ENCODE peak calls at places on chromosomes 4 and X, in four cellular contexts. K, B, S and Q are unnamed samples.

GRCh38 chr4:86935499-86935832 is 655 bp downstream of the AFF1 start:
- DNase-seq in K (no peak), B (no peak), S (no peak), Q (no peak)

GRCh38 chrX:151929131-151929530 is 16.4 kb downstream of the MAGEA4 start:
- DNase-seq in K (no peak), B (no peak), S (no peak), Q (no peak)

GRCh38 chr4:69054578-69055200 is 41.6 kb upstream of the UGT2B7 start:
- DNase-seq in K (peak), B (peak), S (peak), Q (no peak)

GRCh38 chr4:103429283-103429682 is 231.1 kb upstream of the CENPE start:
- DNase-seq in K (peak), B (no peak), S (peak), Q (no peak)

GRCh38 chr4:38601244-38601915 is 62.6 kb upstream of the KLF3 start:
- DNase-seq in K (no peak), B (peak), S (peak), Q (no peak)

GRCh38 chrX:79330022-79330421 is 37.1 kb downstream of the ITM2A start:
- DNase-seq in K (no peak), B (no peak), S (no peak), Q (no peak)

GRCh38 chr4:81919238-81919637 is 447.5 kb upstream of the RASGEF1B start:
- DNase-seq in K (peak), B (no peak), S (peak), Q (no peak)

GRCh38 chr4:7160439-7160838 is 31.9 kb upstream of the SORCS2 start:
- DNase-seq in K (no peak), B (no peak), S (no peak), Q (no peak)

GRCh38 chr4:16269742-16270522 is 43.7 kb upstream of the TAPT1 start:
- DNase-seq in K (no peak), B (peak), S (no peak), Q (peak)

GRCh38 chr4:53656421-53656981 is 65.2 kb upstream of the LNX1 start:
- DNase-seq in K (no peak), B (peak), S (no peak), Q (no peak)

DNA sequence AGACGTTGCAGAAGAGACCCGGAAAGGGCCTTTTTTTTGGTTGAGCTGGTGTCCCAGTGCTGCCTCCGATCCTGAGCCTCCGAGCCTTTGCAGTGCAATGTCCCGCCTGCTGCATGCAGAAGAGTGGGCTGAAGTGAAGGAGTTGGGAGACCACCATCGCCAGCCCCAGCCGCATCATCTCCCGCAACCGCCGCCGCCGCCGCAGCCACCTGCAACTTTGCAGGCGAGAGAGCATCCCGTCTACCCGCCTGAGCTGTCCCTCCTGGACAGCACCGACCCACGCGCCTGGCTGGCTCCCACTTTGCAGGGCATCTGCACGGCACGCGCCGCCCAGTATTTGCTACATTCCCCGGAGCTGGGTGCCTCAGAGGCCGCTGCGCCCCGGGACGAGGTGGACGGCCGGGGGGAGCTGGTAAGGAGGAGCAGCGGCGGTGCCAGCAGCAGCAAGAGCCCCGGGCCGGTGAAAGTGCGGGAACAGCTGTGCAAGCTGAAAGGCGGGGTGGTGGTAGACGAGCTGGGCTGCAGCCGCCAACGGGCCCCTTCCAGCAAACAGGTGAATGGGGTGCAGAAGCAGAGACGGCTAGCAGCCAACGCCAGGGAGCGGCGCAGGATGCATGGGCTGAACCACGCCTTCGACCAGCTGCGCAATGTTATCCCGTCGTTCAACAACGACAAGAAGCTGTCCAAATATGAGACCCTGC is 427 bp downstream of the ATOH1 start:
- DNase-seq in K (no peak), B (no peak), S (no peak), Q (no peak)
- TF ChIP-seq EZH2 in K (no peak), B (no peak), S (no peak), Q (no peak)

DNA sequence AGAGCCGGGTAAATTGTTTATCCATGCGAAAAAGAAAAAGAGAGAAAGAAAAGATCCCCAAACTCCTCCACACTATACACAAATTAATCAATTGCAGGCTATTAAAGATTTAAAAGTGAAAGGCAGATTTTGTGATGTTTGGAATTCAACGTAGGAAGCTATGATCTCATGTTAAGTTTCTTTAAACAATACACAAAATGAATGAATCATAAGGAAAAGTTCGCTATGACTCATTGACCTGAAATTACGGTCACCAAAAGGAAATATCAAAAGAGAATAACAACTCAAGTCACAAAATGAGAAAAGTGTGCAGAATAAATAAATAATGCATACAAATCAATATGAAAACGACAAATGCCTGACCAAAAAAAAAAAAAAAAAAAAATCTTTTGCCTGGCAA is 28.6 kb downstream of the CLNK start:
- DNase-seq in K (no peak), B (peak), S (no peak), Q (no peak)
- H3K9ac ChIP-seq in K (peak), B (no peak), S (no peak), Q (no peak)

DNA sequence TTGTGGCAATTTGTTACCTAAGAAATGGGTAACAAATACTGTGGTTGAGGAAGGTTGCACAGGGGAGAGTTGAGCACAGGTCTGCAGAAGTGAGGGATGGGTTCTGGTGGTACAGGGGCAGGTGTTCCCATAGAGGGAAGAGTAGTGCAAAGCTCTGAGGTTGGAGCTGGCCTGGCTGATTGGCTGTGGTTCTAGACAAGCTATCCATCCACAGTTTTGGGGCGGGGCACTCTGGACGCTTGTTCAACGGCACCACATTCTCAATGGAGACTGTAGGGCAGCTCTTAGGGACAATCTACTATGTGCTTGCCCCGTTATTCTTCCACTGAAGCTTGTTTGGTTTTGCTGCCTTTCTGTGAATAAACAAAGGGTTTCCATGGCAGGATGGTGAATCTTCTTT is 35.4 kb downstream of the NAT8L start:
- DNase-seq in K (no peak), B (no peak), S (no peak), Q (no peak)
- H3K27ac ChIP-seq in K (no peak), B (no peak), S (no peak), Q (no peak)

GRCh38 chrX:16579517-16579916 is 70.4 kb upstream of the S100G start:
- DNase-seq in K (no peak), B (no peak), S (no peak), Q (no peak)

GRCh38 chrX:16573781-16574180 is 76.2 kb upstream of the S100G start:
- DNase-seq in K (no peak), B (peak), S (no peak), Q (no peak)

GRCh38 chrX:16577483-16578029 is 72.4 kb upstream of the S100G start:
- DNase-seq in K (no peak), B (no peak), S (no peak), Q (no peak)

GRCh38 chrX:16578218-16578617 is 71.7 kb upstream of the S100G start:
- DNase-seq in K (no peak), B (peak), S (no peak), Q (no peak)
- TF ChIP-seq EZH2 in K (no peak), B (no peak), S (no peak), Q (no peak)

GRCh38 chr4:153152453-153153338 is 51.5 kb upstream of the TRIM2 start:
- DNase-seq in K (no peak), B (peak), S (no peak), Q (peak)
- H3K9ac ChIP-seq in K (peak), B (no peak), S (no peak), Q (peak)

GRCh38 chr4:148164529-148164928 is 277.7 kb downstream of the NR3C2 start:
- DNase-seq in K (no peak), B (no peak), S (no peak), Q (no peak)
- H3K27ac ChIP-seq in K (no peak), B (no peak), S (no peak), Q (no peak)

DNA sequence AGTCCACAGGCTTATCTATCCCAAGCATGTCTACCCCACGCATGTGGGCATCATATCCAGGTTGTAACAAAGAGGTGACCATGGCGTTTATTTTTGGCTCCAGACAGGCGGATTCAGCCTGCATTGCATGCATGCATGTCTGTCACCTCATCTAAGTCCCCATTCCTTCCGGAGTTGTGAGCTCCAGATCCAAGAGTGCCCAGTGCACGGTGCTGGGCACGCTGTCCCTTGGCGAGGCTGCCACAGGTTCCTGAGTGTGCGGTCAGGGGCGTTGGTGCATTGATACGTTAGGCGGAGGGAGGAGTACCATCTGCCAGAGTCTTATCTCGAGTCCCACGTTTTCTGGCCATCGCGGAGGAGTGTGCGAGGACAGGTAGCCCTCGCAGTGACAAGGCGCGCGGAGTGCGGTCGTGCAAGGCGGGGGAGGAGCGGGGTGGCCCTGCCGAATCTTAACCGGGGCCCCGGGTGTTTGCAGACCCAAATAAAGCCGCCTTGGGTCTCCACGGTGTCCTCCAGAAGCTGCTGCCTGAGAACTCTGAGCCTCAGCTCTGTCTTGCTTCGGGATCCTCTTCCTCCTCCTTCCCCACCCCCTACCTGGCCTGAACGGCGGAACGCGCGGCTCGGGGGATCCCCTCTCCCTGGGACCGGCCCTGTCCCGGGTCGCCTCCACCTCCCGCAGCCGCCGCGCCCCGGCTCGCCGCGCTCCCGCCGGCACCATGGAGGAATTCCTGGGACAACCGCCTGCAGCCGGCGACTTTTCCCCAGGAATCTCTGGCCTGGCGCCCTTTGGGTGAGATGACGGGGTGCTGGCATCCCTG is 618 bp upstream of the GALNTL6 start:
- DNase-seq in K (no peak), B (no peak), S (no peak), Q (no peak)
- TF ChIP-seq EZH2 in K (no peak), B (no peak), S (no peak), Q (no peak)

GRCh38 chrX:30572678-30573077 is 4.9 kb downstream of the TASL start:
- DNase-seq in K (no peak), B (no peak), S (no peak), Q (no peak)
- H3K9ac ChIP-seq in K (no peak), B (no peak), S (no peak), Q (no peak)

DNA sequence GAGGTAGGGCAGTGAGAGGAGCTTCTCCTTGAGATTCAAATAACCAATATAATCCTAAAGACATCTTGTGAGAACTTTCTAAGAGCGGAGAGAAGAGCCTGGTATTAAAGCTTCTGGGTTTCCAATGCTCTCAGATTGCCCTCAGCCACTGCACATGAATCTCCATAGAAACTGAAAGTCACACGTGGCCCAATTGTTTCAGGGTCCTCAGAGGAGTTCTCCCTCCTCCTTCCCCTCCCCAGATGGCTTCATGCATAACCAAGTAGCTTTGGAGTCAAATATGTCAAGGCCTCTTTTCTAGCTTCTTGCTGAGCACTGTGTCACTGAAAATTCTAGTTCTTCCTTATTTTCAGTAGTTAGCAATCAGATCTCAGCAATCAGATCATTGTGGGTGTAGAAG is 2.3 kb downstream of the BTK start:
- DNase-seq in K (no peak), B (no peak), S (no peak), Q (no peak)
- H3K27ac ChIP-seq in K (no peak), B (no peak), S (no peak), Q (no peak)